ENCODE peak calls at places on chromosomes 16 and 17, in five cellular contexts. One of them, this sample, is unnamed.

GRCh38 chr16:89040861-89041570 is 52.6 kb upstream of the ACSF3 start:
- DNase-seq in keratinocyte: no peak
- DNase-seq in fibroblast of the aortic adventitia: no peak
- DNase-seq in choroid plexus epithelial cell: no peak
- DNase-seq in cardiac fibroblast: no peak
- DNase-seq in this sample: no peak

GRCh38 chr17:77375108-77375507 is 234.3 kb downstream of the SEC14L1 start:
- DNase-seq in keratinocyte: no peak
- DNase-seq in fibroblast of the aortic adventitia: no peak
- DNase-seq in choroid plexus epithelial cell: no peak
- DNase-seq in cardiac fibroblast: no peak
- DNase-seq in this sample: no peak

GRCh38 chr17:67528751-67529436 is 151.8 kb downstream of the PITPNC1 start:
- DNase-seq in keratinocyte: no peak
- DNase-seq in fibroblast of the aortic adventitia: peak
- DNase-seq in choroid plexus epithelial cell: peak
- DNase-seq in cardiac fibroblast: peak
- DNase-seq in this sample: peak

GRCh38 chr16:68031951-68032350 is 8.9 kb downstream of the DUS2 start:
- DNase-seq in keratinocyte: peak
- DNase-seq in fibroblast of the aortic adventitia: no peak
- DNase-seq in choroid plexus epithelial cell: no peak
- DNase-seq in cardiac fibroblast: no peak
- DNase-seq in this sample: no peak

GRCh38 chr17:27346228-27346899 is 52.5 kb downstream of the WSB1 start:
- DNase-seq in keratinocyte: no peak
- DNase-seq in fibroblast of the aortic adventitia: no peak
- DNase-seq in choroid plexus epithelial cell: no peak
- DNase-seq in cardiac fibroblast: peak
- DNase-seq in this sample: no peak

GRCh38 chr17:82389379-82389778 is 17.8 kb downstream of the UTS2R start:
- DNase-seq in keratinocyte: no peak
- DNase-seq in fibroblast of the aortic adventitia: no peak
- DNase-seq in choroid plexus epithelial cell: no peak
- DNase-seq in cardiac fibroblast: no peak
- DNase-seq in this sample: no peak

GRCh38 chr17:29590261-29590978 is 972 bp upstream of the GIT1 start:
- DNase-seq in keratinocyte: no peak
- DNase-seq in fibroblast of the aortic adventitia: peak
- DNase-seq in choroid plexus epithelial cell: peak
- DNase-seq in cardiac fibroblast: peak
- DNase-seq in this sample: no peak

GRCh38 chr16:85396879-85397871 is 215.9 kb upstream of the GSE1 start:
- DNase-seq in keratinocyte: no peak
- DNase-seq in fibroblast of the aortic adventitia: no peak
- DNase-seq in choroid plexus epithelial cell: peak
- DNase-seq in cardiac fibroblast: no peak
- DNase-seq in this sample: no peak

GRCh38 chr16:72946474-72947194 is 101.3 kb downstream of the ZFHX3 start:
- DNase-seq in keratinocyte: no peak
- DNase-seq in fibroblast of the aortic adventitia: peak
- DNase-seq in choroid plexus epithelial cell: no peak
- DNase-seq in cardiac fibroblast: peak
- DNase-seq in this sample: no peak

GRCh38 chr16:27179500-27180072 is 23.7 kb upstream of the KDM8 start:
- DNase-seq in keratinocyte: no peak
- DNase-seq in fibroblast of the aortic adventitia: peak
- DNase-seq in choroid plexus epithelial cell: peak
- DNase-seq in cardiac fibroblast: peak
- DNase-seq in this sample: no peak

GRCh38 chr17:14427914-14428639 is 127.2 kb downstream of the HS3ST3B1 start:
- DNase-seq in keratinocyte: no peak
- DNase-seq in fibroblast of the aortic adventitia: no peak
- DNase-seq in choroid plexus epithelial cell: no peak
- DNase-seq in cardiac fibroblast: no peak
- DNase-seq in this sample: no peak

GRCh38 chr17:80254396-80255241 is 6.0 kb upstream of the RNF213 start:
- DNase-seq in keratinocyte: no peak
- DNase-seq in fibroblast of the aortic adventitia: peak
- DNase-seq in choroid plexus epithelial cell: peak
- DNase-seq in cardiac fibroblast: peak
- DNase-seq in this sample: peak

GRCh38 chr17:48311324-48311723 is 118.7 kb downstream of the SKAP1 start:
- DNase-seq in keratinocyte: no peak
- DNase-seq in fibroblast of the aortic adventitia: no peak
- DNase-seq in choroid plexus epithelial cell: no peak
- DNase-seq in cardiac fibroblast: no peak
- DNase-seq in this sample: no peak

GRCh38 chr17:39178516-39178915 is 12.6 kb upstream of the ARL5C start:
- DNase-seq in keratinocyte: no peak
- DNase-seq in fibroblast of the aortic adventitia: peak
- DNase-seq in choroid plexus epithelial cell: no peak
- DNase-seq in cardiac fibroblast: no peak
- DNase-seq in this sample: no peak

GRCh38 chr16:12763517-12763916 is 40.2 kb downstream of the CPPED1 start:
- DNase-seq in keratinocyte: no peak
- DNase-seq in fibroblast of the aortic adventitia: peak
- DNase-seq in choroid plexus epithelial cell: peak
- DNase-seq in cardiac fibroblast: peak
- DNase-seq in this sample: no peak

GRCh38 chr16:79172306-79172705 is 428.2 kb downstream of the MAF start:
- DNase-seq in keratinocyte: no peak
- DNase-seq in fibroblast of the aortic adventitia: no peak
- DNase-seq in choroid plexus epithelial cell: no peak
- DNase-seq in cardiac fibroblast: no peak
- DNase-seq in this sample: no peak

GRCh38 chr16:730666-731509 is 4.0 kb downstream of the HAGHL start:
- DNase-seq in keratinocyte: no peak
- DNase-seq in fibroblast of the aortic adventitia: no peak
- DNase-seq in choroid plexus epithelial cell: no peak
- DNase-seq in cardiac fibroblast: no peak
- DNase-seq in this sample: no peak
- H3K4me3 ChIP-seq in keratinocyte: no peak
- H3K4me3 ChIP-seq in fibroblast of the aortic adventitia: no peak
- H3K4me3 ChIP-seq in choroid plexus epithelial cell: no peak
- H3K4me3 ChIP-seq in cardiac fibroblast: no peak
- H3K4me3 ChIP-seq in this sample: no peak

DNA sequence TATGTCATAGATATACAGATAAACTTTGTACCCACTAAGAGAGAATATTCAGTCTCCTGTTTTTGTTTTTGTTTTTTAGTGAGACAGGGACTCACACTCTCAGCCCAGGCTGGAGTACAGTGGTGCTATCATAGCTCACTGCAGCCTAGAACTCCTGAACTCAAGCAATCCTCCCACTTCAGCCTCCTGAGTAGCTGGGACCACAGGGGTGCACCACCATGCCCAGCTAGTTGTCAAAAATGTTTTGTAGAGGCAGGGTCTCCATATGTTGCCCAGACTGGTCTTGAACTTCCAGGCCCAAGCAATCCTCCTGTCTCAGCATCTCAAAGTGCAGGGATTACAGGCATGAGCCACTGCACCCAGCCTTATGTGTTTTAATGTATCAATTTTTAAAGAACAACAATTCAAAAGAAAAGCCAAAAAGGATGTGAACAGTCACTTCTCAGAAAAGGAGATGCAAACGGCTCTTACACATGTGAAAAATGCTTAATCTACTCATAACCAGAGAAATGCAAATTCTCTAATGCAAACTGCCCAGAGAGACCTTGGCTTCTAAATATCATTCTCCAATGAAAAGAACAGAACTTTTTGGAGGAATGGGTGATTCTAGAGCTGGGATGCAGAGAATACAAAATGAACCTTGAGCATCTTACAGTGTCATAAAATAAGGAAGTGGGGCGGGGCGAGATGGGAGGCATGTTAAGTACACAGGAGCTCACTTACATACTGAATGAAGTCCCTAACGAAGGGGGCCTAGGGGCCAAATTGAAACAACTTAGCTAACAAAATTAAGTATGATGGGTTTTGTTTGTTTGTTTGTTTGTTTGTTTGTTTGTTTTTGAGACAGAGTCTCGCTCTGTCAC is 7.3 kb upstream of the CMTM3 start:
- DNase-seq in keratinocyte: no peak
- DNase-seq in fibroblast of the aortic adventitia: no peak
- DNase-seq in choroid plexus epithelial cell: no peak
- DNase-seq in cardiac fibroblast: no peak
- DNase-seq in this sample: no peak
- TF ChIP-seq CTCF in keratinocyte: no peak
- TF ChIP-seq CTCF in fibroblast of the aortic adventitia: no peak
- TF ChIP-seq CTCF in choroid plexus epithelial cell: no peak
- TF ChIP-seq CTCF in cardiac fibroblast: no peak
- TF ChIP-seq CTCF in this sample: no peak

GRCh38 chr17:49995055-49995738 is at the start of gene DLX3:
- DNase-seq in keratinocyte: peak
- DNase-seq in fibroblast of the aortic adventitia: peak
- DNase-seq in choroid plexus epithelial cell: peak
- DNase-seq in cardiac fibroblast: peak
- DNase-seq in this sample: peak
- H3K4me3 ChIP-seq in keratinocyte: peak
- H3K4me3 ChIP-seq in fibroblast of the aortic adventitia: peak
- H3K4me3 ChIP-seq in choroid plexus epithelial cell: no peak
- H3K4me3 ChIP-seq in cardiac fibroblast: peak
- H3K4me3 ChIP-seq in this sample: peak

GRCh38 chr16:4227040-4227332 is 14.9 kb downstream of the SRL start:
- DNase-seq in keratinocyte: no peak
- DNase-seq in fibroblast of the aortic adventitia: no peak
- DNase-seq in choroid plexus epithelial cell: no peak
- DNase-seq in cardiac fibroblast: no peak
- DNase-seq in this sample: no peak

GRCh38 chr16:4231886-4232285 is 10.0 kb downstream of the SRL start:
- DNase-seq in keratinocyte: no peak
- DNase-seq in fibroblast of the aortic adventitia: no peak
- DNase-seq in choroid plexus epithelial cell: no peak
- DNase-seq in cardiac fibroblast: no peak
- DNase-seq in this sample: no peak

GRCh38 chr16:4231367-4231766 is 10.5 kb downstream of the SRL start:
- DNase-seq in keratinocyte: no peak
- DNase-seq in fibroblast of the aortic adventitia: no peak
- DNase-seq in choroid plexus epithelial cell: no peak
- DNase-seq in cardiac fibroblast: no peak
- DNase-seq in this sample: no peak

GRCh38 chr16:4233431-4233830 is 8.4 kb downstream of the SRL start:
- DNase-seq in keratinocyte: no peak
- DNase-seq in fibroblast of the aortic adventitia: no peak
- DNase-seq in choroid plexus epithelial cell: no peak
- DNase-seq in cardiac fibroblast: no peak
- DNase-seq in this sample: no peak

DNA sequence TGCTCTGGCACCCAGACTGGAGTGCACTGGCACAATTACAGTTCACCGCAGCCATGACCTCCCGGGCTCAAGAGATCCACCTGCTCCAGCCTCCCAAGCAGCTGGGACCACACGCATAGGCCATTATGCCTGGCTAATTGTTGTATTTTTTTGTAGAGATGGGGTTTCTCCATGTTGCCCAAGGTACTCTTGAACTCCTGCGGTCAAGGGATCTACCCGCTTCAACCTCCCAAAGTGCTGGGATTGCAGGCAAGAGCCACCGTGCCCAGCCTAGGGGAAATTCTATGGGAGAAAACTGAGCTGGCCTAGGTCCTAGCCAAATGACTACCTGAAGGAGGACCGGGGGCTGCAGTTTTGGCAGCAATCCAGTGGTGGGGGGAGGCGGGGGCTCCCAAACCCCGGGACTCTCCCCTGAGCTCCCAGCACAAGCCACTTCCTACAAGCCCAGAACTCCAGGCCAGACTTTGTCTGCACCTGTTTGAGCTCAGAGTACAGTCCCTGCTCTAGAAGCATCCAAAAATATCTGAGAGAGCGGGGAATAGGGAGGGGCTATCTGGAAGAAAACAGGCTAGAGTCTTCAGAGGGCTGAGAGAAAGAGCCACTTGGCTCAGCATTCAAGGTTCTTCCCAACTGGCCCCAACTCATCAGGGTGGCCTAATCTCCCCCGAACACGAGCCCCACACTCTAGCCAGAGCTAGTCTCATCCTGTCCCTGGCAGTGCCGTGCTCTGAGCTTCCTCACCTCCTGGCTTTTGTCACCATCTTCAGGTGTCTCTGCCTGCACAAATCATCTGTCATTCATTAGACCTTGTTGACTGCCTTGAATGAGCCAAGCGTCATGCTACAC is 9.1 kb downstream of the SRL start:
- DNase-seq in keratinocyte: no peak
- DNase-seq in fibroblast of the aortic adventitia: no peak
- DNase-seq in choroid plexus epithelial cell: no peak
- DNase-seq in cardiac fibroblast: no peak
- DNase-seq in this sample: no peak
- TF ChIP-seq CTCF in keratinocyte: no peak
- TF ChIP-seq CTCF in fibroblast of the aortic adventitia: no peak
- TF ChIP-seq CTCF in choroid plexus epithelial cell: no peak
- TF ChIP-seq CTCF in cardiac fibroblast: no peak
- TF ChIP-seq CTCF in this sample: no peak

GRCh38 chr16:76385831-76386230 is 108.6 kb downstream of the CNTNAP4 start:
- DNase-seq in keratinocyte: no peak
- DNase-seq in fibroblast of the aortic adventitia: no peak
- DNase-seq in choroid plexus epithelial cell: no peak
- DNase-seq in cardiac fibroblast: no peak
- DNase-seq in this sample: no peak
- H3K4me3 ChIP-seq in keratinocyte: no peak
- H3K4me3 ChIP-seq in fibroblast of the aortic adventitia: no peak
- H3K4me3 ChIP-seq in choroid plexus epithelial cell: no peak
- H3K4me3 ChIP-seq in cardiac fibroblast: no peak
- H3K4me3 ChIP-seq in this sample: no peak